ENCODE peak calls at places on chromosomes 5 and 9, in eight cellular contexts. One of them, this sample, is unnamed.

GRCh38 chr5:80491296-80491695 is 3.4 kb downstream of the FAM151B start:
- DNase-seq in fibroblast of pulmonary artery: no peak
- DNase-seq in AG09319: no peak
- DNase-seq in CD4-positive, alpha-beta T cell: no peak
- DNase-seq in stimulated activated CD8-positive, alpha-beta memory T cell treated with anti-CD3 and anti-CD28 coated beads, Interleukin-15, amount 100 ng/mL, for 1 hour: no peak
- DNase-seq in left ventricle myocardium inferior: no peak
- DNase-seq in activated CD4-positive, alpha-beta T cell treated with anti-CD3 and anti-CD28 coated beads for 36 hours: no peak
- DNase-seq in EH: no peak
- DNase-seq in this sample: no peak

GRCh38 chr9:37027582-37028424 is 6.3 kb downstream of the PAX5 start:
- DNase-seq in fibroblast of pulmonary artery: peak
- DNase-seq in EH: peak
- DNase-seq in AG09319: peak
- DNase-seq in activated CD4-positive, alpha-beta T cell treated with anti-CD3 and anti-CD28 coated beads for 36 hours: peak
- DNase-seq in left ventricle myocardium inferior: peak
- DNase-seq in CD4-positive, alpha-beta T cell: peak
- DNase-seq in stimulated activated CD8-positive, alpha-beta memory T cell treated with anti-CD3 and anti-CD28 coated beads, Interleukin-15, amount 100 ng/mL, for 1 hour: peak
- DNase-seq in this sample: peak

GRCh38 chr5:56076486-56076885 is 81.7 kb upstream of the IL6ST start:
- DNase-seq in fibroblast of pulmonary artery: no peak
- DNase-seq in activated CD4-positive, alpha-beta T cell treated with anti-CD3 and anti-CD28 coated beads for 36 hours: no peak
- DNase-seq in CD4-positive, alpha-beta T cell: no peak
- DNase-seq in AG09319: no peak
- DNase-seq in left ventricle myocardium inferior: no peak
- DNase-seq in stimulated activated CD8-positive, alpha-beta memory T cell treated with anti-CD3 and anti-CD28 coated beads, Interleukin-15, amount 100 ng/mL, for 1 hour: no peak
- DNase-seq in EH: no peak
- DNase-seq in this sample: no peak

GRCh38 chr9:32180597-32180996 is 203.8 kb upstream of the ACO1 start:
- DNase-seq in activated CD4-positive, alpha-beta T cell treated with anti-CD3 and anti-CD28 coated beads for 36 hours: no peak
- DNase-seq in EH: no peak
- DNase-seq in stimulated activated CD8-positive, alpha-beta memory T cell treated with anti-CD3 and anti-CD28 coated beads, Interleukin-15, amount 100 ng/mL, for 1 hour: no peak
- DNase-seq in fibroblast of pulmonary artery: no peak
- DNase-seq in AG09319: no peak
- DNase-seq in left ventricle myocardium inferior: no peak
- DNase-seq in CD4-positive, alpha-beta T cell: no peak
- DNase-seq in this sample: no peak

GRCh38 chr5:36160617-36161016 is 8.7 kb downstream of the SKP2 start:
- DNase-seq in stimulated activated CD8-positive, alpha-beta memory T cell treated with anti-CD3 and anti-CD28 coated beads, Interleukin-15, amount 100 ng/mL, for 1 hour: no peak
- DNase-seq in CD4-positive, alpha-beta T cell: no peak
- DNase-seq in fibroblast of pulmonary artery: no peak
- DNase-seq in AG09319: no peak
- DNase-seq in left ventricle myocardium inferior: no peak
- DNase-seq in EH: no peak
- DNase-seq in activated CD4-positive, alpha-beta T cell treated with anti-CD3 and anti-CD28 coated beads for 36 hours: no peak
- DNase-seq in this sample: no peak

GRCh38 chr9:92140074-92140753 is 25.0 kb upstream of the SPTLC1 start:
- DNase-seq in CD4-positive, alpha-beta T cell: peak
- DNase-seq in left ventricle myocardium inferior: peak
- DNase-seq in AG09319: no peak
- DNase-seq in stimulated activated CD8-positive, alpha-beta memory T cell treated with anti-CD3 and anti-CD28 coated beads, Interleukin-15, amount 100 ng/mL, for 1 hour: peak
- DNase-seq in activated CD4-positive, alpha-beta T cell treated with anti-CD3 and anti-CD28 coated beads for 36 hours: peak
- DNase-seq in EH: peak
- DNase-seq in fibroblast of pulmonary artery: peak
- DNase-seq in this sample: peak

GRCh38 chr5:133459474-133460155 is 152.7 kb downstream of the FSTL4 start:
- DNase-seq in left ventricle myocardium inferior: no peak
- DNase-seq in CD4-positive, alpha-beta T cell: no peak
- DNase-seq in AG09319: no peak
- DNase-seq in stimulated activated CD8-positive, alpha-beta memory T cell treated with anti-CD3 and anti-CD28 coated beads, Interleukin-15, amount 100 ng/mL, for 1 hour: no peak
- DNase-seq in fibroblast of pulmonary artery: no peak
- DNase-seq in activated CD4-positive, alpha-beta T cell treated with anti-CD3 and anti-CD28 coated beads for 36 hours: no peak
- DNase-seq in EH: no peak
- DNase-seq in this sample: no peak

GRCh38 chr9:89674667-89675402 is 70.0 kb downstream of the GADD45G start:
- DNase-seq in fibroblast of pulmonary artery: no peak
- DNase-seq in stimulated activated CD8-positive, alpha-beta memory T cell treated with anti-CD3 and anti-CD28 coated beads, Interleukin-15, amount 100 ng/mL, for 1 hour: no peak
- DNase-seq in AG09319: no peak
- DNase-seq in EH: no peak
- DNase-seq in activated CD4-positive, alpha-beta T cell treated with anti-CD3 and anti-CD28 coated beads for 36 hours: no peak
- DNase-seq in CD4-positive, alpha-beta T cell: no peak
- DNase-seq in left ventricle myocardium inferior: peak
- DNase-seq in this sample: no peak

GRCh38 chr5:127934791-127935256 is 148.7 kb upstream of the SLC12A2 start:
- DNase-seq in left ventricle myocardium inferior: no peak
- DNase-seq in AG09319: peak
- DNase-seq in EH: peak
- DNase-seq in activated CD4-positive, alpha-beta T cell treated with anti-CD3 and anti-CD28 coated beads for 36 hours: no peak
- DNase-seq in fibroblast of pulmonary artery: peak
- DNase-seq in stimulated activated CD8-positive, alpha-beta memory T cell treated with anti-CD3 and anti-CD28 coated beads, Interleukin-15, amount 100 ng/mL, for 1 hour: no peak
- DNase-seq in CD4-positive, alpha-beta T cell: no peak
- DNase-seq in this sample: peak

This sample was measured in bronchial epithelial cell.